ENCODE peak calls at places on chromosomes 2 and 18, in four cellular contexts. O, W, G and V are unnamed samples.

GRCh38 chr2:240355001-240355891 is 80.2 kb upstream of the GPC1 start:
- DNase-seq in O (no peak), G (peak), W (no peak), V (no peak)

GRCh38 chr18:43012951-43013350 is 102.5 kb downstream of the RIT2 start:
- DNase-seq in W (no peak), G (peak), O (no peak), V (no peak)

GRCh38 chr2:116162395-116162794 is 1652.1 kb upstream of the DDX18 start:
- DNase-seq in W (no peak), G (no peak), O (no peak), V (no peak)

GRCh38 chr2:19331452-19331851 is 27.0 kb downstream of the OSR1 start:
- DNase-seq in O (no peak), G (no peak), W (no peak), V (no peak)

GRCh38 chr2:166042356-166042755 is 85.5 kb downstream of the SCN1A start:
- DNase-seq in G (peak), O (no peak), W (no peak), V (no peak)

GRCh38 chr2:3282056-3282998 is 95.3 kb downstream of the EIPR1 start:
- DNase-seq in G (peak), O (peak), W (no peak), V (peak)

GRCh38 chr2:132366787-132367186 is 49.8 kb upstream of the GPR39 start:
- DNase-seq in W (no peak), G (no peak), O (no peak), V (no peak)

GRCh38 chr18:43563780-43564179 is 286.5 kb upstream of the SYT4 start:
- DNase-seq in O (no peak), G (peak), W (peak), V (no peak)

GRCh38 chr2:78132391-78133370 is 610.5 kb upstream of the LRRTM4 start:
- DNase-seq in G (no peak), O (no peak), W (no peak), V (no peak)

GRCh38 chr18:21167641-21168372 is 56.2 kb upstream of the ROCK1 start:
- DNase-seq in O (no peak), G (no peak), W (no peak), V (no peak)

GRCh38 chr2:84963692-84964405 is 7.1 kb upstream of the KCMF1 start:
- DNase-seq in W (no peak), O (no peak), G (peak), V (peak)

GRCh38 chr2:110720547-110720946 is 11.8 kb upstream of the ACOXL start:
- DNase-seq in G (no peak), W (no peak), O (no peak), V (no peak)

GRCh38 chr2:5945707-5946106 is 253.5 kb downstream of the SOX11 start:
- DNase-seq in O (no peak), W (no peak), G (no peak), V (no peak)

GRCh38 chr2:119517433-119517832 is 6.8 kb downstream of the SCTR start:
- DNase-seq in O (peak), W (peak), G (peak), V (no peak)

GRCh38 chr2:127138281-127138680 is 31.3 kb upstream of the BIN1 start:
- DNase-seq in O (no peak), W (no peak), G (no peak), V (no peak)

GRCh38 chr18:77899972-77900754 is 650.5 kb downstream of the GALR1 start:
- DNase-seq in W (peak), G (peak), O (no peak), V (no peak)

GRCh38 chr2:235827585-235827992 is 333.7 kb downstream of the AGAP1 start:
- DNase-seq in W (no peak), O (no peak), G (peak), V (peak)

GRCh38 chr18:63648241-63648640 is 4.2 kb upstream of the SERPINB4 start:
- DNase-seq in O (no peak), W (no peak), G (peak), V (no peak)

GRCh38 chr2:63587814-63588384 is 378 bp downstream of the WDPCP start:
- DNase-seq in W (no peak), G (no peak), O (no peak), V (no peak)

GRCh38 chr2:74488643-74489481 is 6.0 kb downstream of the TTC31 start:
- DNase-seq in G (no peak), O (no peak), W (no peak), V (no peak)

GRCh38 chr2:220277445-220277960 is 650.1 kb downstream of the SLC4A3 start:
- DNase-seq in W (no peak), G (peak), O (peak), V (peak)

GRCh38 chr2:176561706-176562105 is 292.5 kb downstream of the MTX2 start:
- DNase-seq in O (no peak), G (peak), W (no peak), V (no peak)

GRCh38 chr2:200728630-200729029 is 83.1 kb upstream of the BZW1 start:
- DNase-seq in G (peak), W (no peak), O (peak), V (no peak)

GRCh38 chr2:183229386-183229785 is 105.1 kb downstream of the NUP35 start:
- DNase-seq in O (no peak), G (peak), W (no peak), V (no peak)

GRCh38 chr2:231425291-231425810 is 29.8 kb downstream of the B3GNT7 start:
- DNase-seq in G (no peak), O (no peak), W (no peak), V (no peak)

GRCh38 chr2:183740241-183740640 is 616.0 kb downstream of the NUP35 start:
- DNase-seq in G (no peak), O (no peak), W (no peak), V (no peak)

GRCh38 chr2:74227646-74228045 is 29.2 kb downstream of the MTHFD2 start:
- DNase-seq in W (no peak), O (no peak), G (no peak), V (no peak)

GRCh38 chr18:41624461-41624860 is 330.6 kb upstream of the PIK3C3 start:
- DNase-seq in O (no peak), W (no peak), G (no peak), V (no peak)

GRCh38 chr18:78492813-78493371 is 486.7 kb upstream of the SALL3 start:
- DNase-seq in W (no peak), O (no peak), G (no peak), V (no peak)

GRCh38 chr2:129396980-129397599 is 582.4 kb upstream of the RAB6C start:
- DNase-seq in G (peak), W (peak), O (peak), V (no peak)

GRCh38 chr18:26307161-26307773 is 81.0 kb downstream of the TAF4B start:
- DNase-seq in W (peak), G (peak), O (no peak), V (peak)

GRCh38 chr2:202172439-202173191 is 65.8 kb downstream of the SUMO1 start:
- DNase-seq in G (peak), W (peak), O (no peak), V (peak)

GRCh38 chr18:46738491-46738890 is 18.4 kb downstream of the ST8SIA5 start:
- DNase-seq in G (no peak), O (no peak), W (no peak), V (no peak)

GRCh38 chr2:71614976-71615768 is 161.8 kb downstream of the DYSF start:
- DNase-seq in O (peak), G (peak), W (no peak), V (no peak)

GRCh38 chr2:173734686-173735308 is 230.4 kb downstream of the SP3 start:
- DNase-seq in G (no peak), W (no peak), O (no peak), V (no peak)

GRCh38 chr18:27942706-27943105 is 234.2 kb downstream of the CDH2 start:
- DNase-seq in O (no peak), G (peak), W (no peak), V (no peak)

GRCh38 chr2:218860950-218861381 is 1.4 kb downstream of the WNT6 start:
- DNase-seq in O (peak), W (no peak), G (peak), V (no peak)

GRCh38 chr2:85770369-85770768 is 16.6 kb downstream of the ATOH8 start:
- DNase-seq in W (no peak), G (no peak), O (peak), V (no peak)

GRCh38 chr2:144333144-144333555 is 186.8 kb downstream of the ZEB2 start:
- DNase-seq in W (no peak), G (no peak), O (no peak), V (no peak)

GRCh38 chr2:144329472-144329871 is 190.4 kb downstream of the ZEB2 start:
- DNase-seq in G (no peak), W (no peak), O (no peak), V (no peak)

GRCh38 chr2:144330951-144331651 is 188.8 kb downstream of the ZEB2 start:
- DNase-seq in O (no peak), G (peak), W (no peak), V (no peak)

GRCh38 chr2:144332356-144333143 is 187.4 kb downstream of the ZEB2 start:
- DNase-seq in O (peak), G (peak), W (peak), V (peak)

GRCh38 chr2:144331652-144332355 is 188.1 kb downstream of the ZEB2 start:
- DNase-seq in O (no peak), W (no peak), G (no peak), V (no peak)
- TF ChIP-seq CTCF in O (peak), W (no peak), G (no peak), V (peak)

GRCh38 chr2:100482741-100483140 is 12.5 kb downstream of the NMS start:
- DNase-seq in G (no peak), W (peak), O (no peak), V (no peak)
- TF ChIP-seq CTCF in G (peak), W (peak), O (no peak), V (no peak)

DNA sequence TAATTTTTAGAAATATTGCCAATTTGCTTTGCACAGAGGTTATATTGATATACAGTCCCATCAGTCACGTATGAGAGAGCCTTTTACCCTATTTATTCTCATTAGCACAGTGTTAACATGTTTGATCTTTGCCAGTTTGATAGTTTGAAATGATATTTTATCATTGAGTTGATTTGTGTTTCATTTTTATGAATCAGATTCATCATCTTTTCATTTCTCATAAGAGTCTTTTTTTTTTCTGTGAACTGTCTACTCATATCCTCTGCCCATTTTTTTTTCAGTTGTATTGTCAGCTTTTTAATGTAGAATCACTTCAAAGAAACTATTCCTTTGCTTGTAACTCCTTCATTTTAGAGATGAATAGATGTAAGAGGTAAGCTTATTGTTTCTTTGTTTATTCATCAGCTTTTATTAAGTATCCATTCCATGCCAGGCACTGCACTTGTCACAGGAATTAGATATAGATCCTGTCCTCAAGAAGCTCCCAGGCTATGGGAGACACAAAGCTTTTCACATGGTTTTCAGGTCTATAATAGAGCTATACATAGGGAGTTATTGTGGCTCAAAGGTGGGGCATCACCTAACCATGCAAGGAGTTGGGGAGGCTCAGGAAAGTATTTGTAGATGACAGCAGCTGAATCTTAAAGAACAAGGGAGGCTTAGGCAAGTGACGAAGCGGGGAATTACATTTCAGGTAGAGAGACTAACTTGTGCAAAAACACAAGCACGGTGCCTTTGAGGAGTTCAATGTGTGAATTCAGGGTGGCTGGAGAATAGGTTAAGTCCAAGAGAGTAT is 42.1 kb downstream of the CD28 start:
- DNase-seq in O (no peak), W (no peak), G (no peak), V (no peak)
- TF ChIP-seq CTCF in O (no peak), W (no peak), G (no peak), V (no peak)

GRCh38 chr2:105787376-105788318 is 42.9 kb downstream of the NCK2 start:
- DNase-seq in W (no peak), O (no peak), G (peak), V (no peak)

GRCh38 chr2:105788670-105789290 is 44.1 kb downstream of the NCK2 start:
- DNase-seq in O (no peak), W (no peak), G (no peak), V (no peak)

GRCh38 chr2:105791229-105791628 is 46.5 kb downstream of the NCK2 start:
- DNase-seq in W (no peak), G (no peak), O (no peak), V (no peak)

GRCh38 chr2:105790467-105791118 is 45.9 kb downstream of the NCK2 start:
- DNase-seq in W (no peak), G (no peak), O (peak), V (no peak)

DNA sequence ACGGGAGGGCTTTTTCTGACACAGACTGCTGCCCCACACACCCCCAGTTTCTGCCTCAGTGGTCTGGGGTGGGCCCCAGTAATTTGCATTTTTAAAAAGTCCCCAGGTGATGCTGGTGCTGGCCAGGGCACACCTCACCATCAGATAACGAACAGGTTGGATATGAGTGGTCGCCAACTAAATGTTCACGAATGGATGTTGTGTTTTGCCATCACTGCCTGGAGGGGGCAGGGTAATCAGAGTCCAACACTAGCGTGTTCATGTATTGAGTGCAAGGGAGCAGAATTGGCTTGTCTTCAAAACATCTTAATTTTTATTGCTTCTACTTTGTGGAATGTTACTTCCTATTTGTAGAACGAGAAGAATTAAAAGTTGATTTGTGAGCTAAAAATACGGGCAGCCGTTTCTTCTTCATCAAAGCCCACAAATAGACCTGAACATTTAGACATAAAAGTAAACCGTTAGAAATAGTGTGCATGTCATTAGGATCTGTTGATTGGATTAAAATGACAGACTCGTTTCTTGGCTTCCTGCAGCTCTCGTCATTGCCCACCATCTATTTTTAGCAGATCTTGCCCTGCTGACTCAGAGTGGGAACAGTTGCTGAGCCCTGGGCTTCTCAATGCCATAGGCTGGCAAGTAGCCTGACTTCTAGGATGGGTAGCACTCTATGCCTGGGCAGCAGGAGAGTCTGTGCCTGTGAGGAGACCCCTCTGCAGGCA is 45.2 kb downstream of the NCK2 start:
- DNase-seq in O (peak), W (peak), G (peak), V (no peak)
- TF ChIP-seq CTCF in O (no peak), W (peak), G (no peak), V (no peak)

DNA sequence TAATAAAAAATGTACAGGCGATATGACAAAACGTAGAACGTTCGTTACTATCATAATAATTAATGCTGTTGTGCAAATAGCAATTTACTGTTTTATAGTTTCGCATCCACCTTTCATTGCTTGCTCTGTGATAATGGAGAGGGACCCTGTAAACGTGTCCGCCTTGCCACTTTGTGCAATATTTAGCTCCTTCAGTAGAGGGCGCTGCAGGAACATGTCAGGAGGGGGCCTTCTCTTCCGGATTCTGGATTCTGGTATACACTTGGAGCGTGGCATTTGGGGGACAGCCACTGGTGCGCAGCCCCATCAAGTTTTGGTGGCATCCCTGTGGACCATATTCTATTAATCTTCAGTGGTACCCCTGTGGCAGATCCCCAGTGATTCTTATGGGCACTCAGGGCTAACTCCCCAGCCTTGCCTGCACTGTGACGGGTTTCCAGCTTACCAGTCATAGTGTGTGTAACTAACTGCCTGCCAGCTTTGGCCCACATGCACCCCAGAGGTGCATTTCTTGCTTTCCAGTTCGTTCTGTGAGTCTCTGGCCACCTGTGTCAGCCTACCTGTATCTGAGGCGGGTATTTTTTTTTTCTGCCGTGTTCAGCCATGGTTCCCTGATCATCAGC is 140.3 kb downstream of the CYRIA start:
- DNase-seq in G (peak), W (peak), O (no peak), V (no peak)
- TF ChIP-seq CTCF in G (peak), W (peak), O (peak), V (peak)

GRCh38 chr2:163155925-163156324 is 317.4 kb upstream of the KCNH7 start:
- DNase-seq in O (no peak), G (no peak), W (no peak), V (no peak)

GRCh38 chr2:163157891-163158511 is 319.4 kb upstream of the KCNH7 start:
- DNase-seq in G (peak), W (no peak), O (no peak), V (no peak)

GRCh38 chr2:163157411-163157810 is 318.8 kb upstream of the KCNH7 start:
- DNase-seq in W (no peak), G (peak), O (no peak), V (no peak)

GRCh38 chr2:163155279-163155883 is 316.8 kb upstream of the KCNH7 start:
- DNase-seq in W (peak), G (peak), O (no peak), V (no peak)
- TF ChIP-seq CTCF in W (no peak), G (peak), O (peak), V (peak)

GRCh38 chr2:54052825-54053718 is 62.3 kb upstream of the ACYP2 start:
- DNase-seq in O (no peak), W (peak), G (peak), V (no peak)
- TF ChIP-seq CTCF in O (no peak), W (peak), G (peak), V (no peak)